ENCODE peak calls at places on chromosomes 3 and 15, in eight cellular contexts. H, P, A, X, T, R, K and L are unnamed samples.

GRCh38 chr3:49378249-49378899 is 20.2 kb upstream of the GPX1 start:
- DNase-seq in H (no peak), P (no peak), A (no peak), X (peak; percentile 89), T (no peak), R (no peak), K (no peak), L (peak; percentile 5)

GRCh38 chr3:195524171-195524896 is 18.8 kb downstream of the PPP1R2 start:
- DNase-seq in H (no peak), P (no peak), A (peak; percentile 43), X (no peak), T (no peak), R (no peak), K (no peak), L (no peak)

GRCh38 chr3:94004301-94004910 is 24.0 kb downstream of the STX19 start:
- DNase-seq in H (no peak), P (peak; percentile 69), A (no peak), X (peak; percentile 82), T (peak; percentile 55), R (no peak), K (peak; percentile 50), L (no peak)

GRCh38 chr3:102536479-102536878 is 101.7 kb downstream of the ZPLD1 start:
- DNase-seq in H (no peak), P (peak; percentile 63), A (no peak), X (peak; percentile 43), T (peak; percentile 30), R (no peak), K (peak; percentile 21), L (no peak)

GRCh38 chr3:54511766-54512365 is 389.5 kb downstream of the CACNA2D3 start:
- DNase-seq in H (no peak), P (no peak), A (no peak), X (no peak), T (no peak), R (no peak), K (no peak), L (no peak)

GRCh38 chr3:4350789-4351163 is 47.6 kb downstream of the SETMAR start:
- DNase-seq in H (no peak), P (peak; percentile 55), A (peak; percentile 64), X (peak; percentile 78), T (peak; percentile 57), R (no peak), K (peak; percentile 60), L (no peak)

GRCh38 chr15:101210466-101210865 is 41.4 kb downstream of the CHSY1 start:
- DNase-seq in H (no peak), P (no peak), A (no peak), X (peak; percentile 59), T (no peak), R (no peak), K (no peak), L (no peak)

GRCh38 chr3:73874596-73874995 is 249.9 kb upstream of the PDZRN3 start:
- DNase-seq in H (no peak), P (no peak), A (no peak), X (no peak), T (no peak), R (no peak), K (no peak), L (no peak)

GRCh38 chr15:56249080-56249479 is 5.4 kb upstream of the RFX7 start:
- DNase-seq in H (no peak), P (peak; percentile 64), A (no peak), X (peak; percentile 79), T (peak; percentile 17), R (no peak), K (peak; percentile 12), L (no peak)

GRCh38 chr3:40845447-40845846 is 320.7 kb downstream of the ZNF621 start:
- DNase-seq in H (no peak), P (no peak), A (no peak), X (no peak), T (no peak), R (no peak), K (no peak), L (no peak)

GRCh38 chr15:77060560-77060959 is 10.3 kb downstream of the TSPAN3 start:
- DNase-seq in H (no peak), P (no peak), A (no peak), X (peak; percentile 76), T (no peak), R (no peak), K (peak; percentile 18), L (no peak)

GRCh38 chr3:117618462-117618861 is 908.9 kb downstream of the TUSC7 start:
- DNase-seq in H (no peak), P (no peak), A (no peak), X (peak; percentile 4), T (no peak), R (no peak), K (no peak), L (no peak)

GRCh38 chr3:114498779-114499370 is 205.0 kb downstream of the TIGIT start:
- DNase-seq in H (no peak), P (peak; percentile 23), A (no peak), X (peak; percentile 86), T (peak; percentile 47), R (no peak), K (no peak), L (no peak)

GRCh38 chr15:29364429-29365078 is 94.9 kb upstream of the NSMCE3 start:
- DNase-seq in H (no peak), P (peak; percentile 71), A (no peak), X (peak; percentile 57), T (peak; percentile 14), R (no peak), K (no peak), L (no peak)

GRCh38 chr15:48703544-48703943 is 58.0 kb upstream of the FBN1 start:
- DNase-seq in H (no peak), P (no peak), A (no peak), X (peak; percentile 92), T (no peak), R (no peak), K (no peak), L (no peak)

GRCh38 chr3:143433787-143434378 is 314.3 kb downstream of the CHST2 start:
- DNase-seq in H (no peak), P (peak; percentile 32), A (peak; percentile 28), X (peak; percentile 29), T (no peak), R (no peak), K (no peak), L (no peak)

GRCh38 chr15:100712226-100712625 is 109.8 kb downstream of the ASB7 start:
- DNase-seq in H (no peak), P (no peak), A (no peak), X (peak; percentile 82), T (no peak), R (no peak), K (no peak), L (peak; percentile 15)

GRCh38 chr3:153706706-153707105 is 414.5 kb upstream of the ARHGEF26 start:
- DNase-seq in H (no peak), P (no peak), A (no peak), X (no peak), T (no peak), R (no peak), K (no peak), L (no peak)

GRCh38 chr15:74202461-74203401 is at the start of gene STRA6:
- DNase-seq in H (no peak), P (no peak), A (no peak), X (peak; percentile 71), T (no peak), R (peak; percentile 38), K (no peak), L (peak; percentile 26)